ENCODE peak calls at places on chromosomes 16 and 17, in eight cellular contexts. I, A, Q, H, Y, S, G and E are unnamed samples.

GRCh38 chr16:31401436-31401835 is 8.3 kb downstream of the ITGAD start:
- DNase-seq in H (no peak), Y (no peak), Q (no peak), S (no peak), I (no peak), A (no peak), G (no peak), E (no peak)

GRCh38 chr17:74852237-74853047 is 7.2 kb downstream of the GRIN2C start:
- DNase-seq in G (no peak), S (peak), Y (no peak), A (no peak), I (peak), H (no peak), Q (no peak), E (peak)

GRCh38 chr17:44451016-44451415 is 52.2 kb downstream of the GPATCH8 start:
- DNase-seq in G (no peak), S (no peak), A (no peak), H (no peak), Q (no peak), I (no peak), Y (no peak), E (no peak)

GRCh38 chr16:80899804-80900592 is 95.6 kb upstream of the CDYL2 start:
- DNase-seq in Y (peak), I (no peak), A (peak), S (no peak), Q (peak), H (peak), G (peak), E (peak)

GRCh38 chr17:32319548-32319905 is 22.4 kb downstream of the C17orf75 start:
- DNase-seq in Q (peak), I (peak), G (peak), H (peak), A (no peak), Y (peak), S (peak), E (peak)

GRCh38 chr17:2263183-2263954 is 40.2 kb downstream of the SMG6 start:
- DNase-seq in Y (no peak), G (peak), S (no peak), H (no peak), I (no peak), Q (peak), A (no peak), E (peak)

GRCh38 chr16:87959391-87959968 is 8.2 kb downstream of the BANP start:
- DNase-seq in I (no peak), H (no peak), A (no peak), Y (no peak), Q (no peak), G (no peak), S (peak), E (no peak)

GRCh38 chr17:68431661-68432071 is 25.6 kb downstream of the WIPI1 start:
- DNase-seq in H (no peak), A (no peak), S (peak), G (peak), Q (peak), I (peak), Y (no peak), E (peak)

GRCh38 chr16:68331879-68332410 is 21.1 kb downstream of the PRMT7 start:
- DNase-seq in I (no peak), A (no peak), Q (peak), H (peak), G (peak), S (no peak), Y (no peak), E (peak)

GRCh38 chr17:50487213-50488096 is 8.8 kb downstream of the RSAD1 start:
- DNase-seq in A (no peak), I (no peak), H (no peak), S (no peak), Y (peak), Q (no peak), G (no peak), E (no peak)

GRCh38 chr16:16938980-16939379 is 531.8 kb downstream of the XYLT1 start:
- DNase-seq in G (no peak), S (no peak), Q (no peak), H (no peak), I (no peak), A (no peak), Y (no peak), E (no peak)

GRCh38 chr17:8799001-8799850 is at the start of gene MFSD6L:
- DNase-seq in Y (no peak), I (peak), G (no peak), H (no peak), A (no peak), Q (no peak), S (no peak), E (peak)
- TF ChIP-seq CTCF in Y (no peak), I (peak), G (no peak), H (no peak), A (no peak), Q (no peak), S (no peak), E (no peak)

DNA sequence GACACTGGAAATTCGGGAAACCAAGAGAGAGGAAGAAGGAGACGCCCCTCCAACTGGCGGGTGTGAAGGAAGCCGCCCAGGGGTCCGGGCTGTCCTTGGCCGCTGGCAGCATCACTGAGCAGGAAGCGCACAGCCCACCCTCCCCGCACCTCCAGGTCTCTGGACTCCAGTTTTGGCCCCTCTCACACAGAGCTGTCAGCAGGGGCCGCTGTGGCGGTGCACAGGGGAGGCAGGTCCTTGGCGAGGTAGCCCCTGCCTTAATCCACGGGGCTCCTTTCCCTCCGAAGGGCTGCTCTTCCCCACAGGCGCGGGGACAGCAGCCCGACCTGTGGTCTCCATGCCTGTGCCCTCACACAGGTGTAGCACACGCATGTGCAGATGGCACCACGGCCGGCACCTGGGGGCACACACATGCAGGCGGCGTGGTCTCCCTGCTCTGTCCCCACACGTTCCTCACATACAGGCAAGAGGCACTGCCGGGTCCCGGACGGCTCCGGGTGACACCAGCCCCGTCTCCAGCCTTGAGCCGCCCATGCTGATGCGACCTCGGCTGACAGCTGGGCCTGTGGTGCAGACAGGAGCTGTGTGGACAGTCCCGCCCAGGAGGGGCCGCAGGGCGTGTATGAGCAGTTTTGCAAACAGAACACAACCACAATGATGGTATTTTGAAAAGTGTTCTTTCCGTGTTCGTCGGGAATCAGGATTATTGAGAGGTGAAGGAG is 26.6 kb upstream of the CHMP6 start:
- DNase-seq in S (peak), Y (peak), Q (no peak), I (peak), H (no peak), G (no peak), A (no peak), E (no peak)
- TF ChIP-seq CTCF in S (no peak), Y (no peak), Q (no peak), I (peak), H (no peak), G (no peak), A (no peak), E (no peak)

DNA sequence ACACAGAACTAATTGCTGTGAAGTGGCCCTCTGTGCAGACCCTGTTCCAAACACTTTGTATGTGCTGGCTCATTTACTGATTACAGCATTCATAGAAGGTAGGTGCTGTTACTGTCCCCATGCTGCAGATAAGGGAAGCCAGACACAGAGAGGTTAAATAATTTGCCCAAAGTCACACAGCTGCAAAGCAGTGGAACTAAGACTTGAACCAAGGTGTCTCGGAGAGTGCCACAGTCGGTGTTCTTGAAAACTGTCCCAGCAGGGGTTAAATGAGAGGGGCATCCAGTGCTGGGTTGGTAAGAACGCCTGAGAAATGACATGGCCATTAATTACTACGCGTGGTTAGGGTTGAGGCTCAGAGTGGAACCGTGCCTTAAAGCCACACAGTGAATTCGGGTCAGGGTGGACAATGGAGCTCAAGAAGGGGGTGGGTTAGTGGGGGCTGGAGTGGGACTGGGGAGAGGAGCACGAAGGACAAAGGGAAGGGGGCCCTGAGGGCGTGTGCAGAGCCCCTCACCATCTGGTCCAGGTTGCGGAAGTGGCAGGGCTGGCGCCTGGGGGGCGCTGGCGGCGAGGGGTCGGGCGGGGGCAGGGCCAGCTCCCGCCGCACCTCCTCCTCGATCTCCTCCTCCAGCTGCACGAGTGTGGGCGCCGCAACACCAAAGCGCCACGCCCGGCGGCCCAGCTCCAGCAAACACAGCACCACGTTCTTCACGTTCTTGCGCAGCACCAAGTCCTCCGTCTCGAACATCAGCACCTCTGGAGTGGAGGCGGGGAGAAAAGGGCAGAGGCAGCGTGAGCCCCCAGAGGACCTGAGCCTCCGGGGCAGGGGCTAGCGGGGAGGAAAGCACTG is 3.3 kb downstream of the GAS2L2 start:
- DNase-seq in Y (peak), I (peak), S (no peak), H (peak), G (no peak), Q (no peak), A (no peak), E (peak)
- TF ChIP-seq CTCF in Y (no peak), I (peak), S (no peak), H (no peak), G (no peak), Q (no peak), A (no peak), E (no peak)

GRCh38 chr17:78387982-78388941 is 9.8 kb downstream of the PGS1 start:
- DNase-seq in A (no peak), S (no peak), G (peak), Q (peak), Y (peak), I (no peak), H (no peak), E (peak)
- TF ChIP-seq CTCF in A (no peak), S (no peak), G (no peak), Q (no peak), Y (no peak), I (no peak), H (no peak), E (no peak)

GRCh38 chr17:80671039-80671822 is 126.6 kb downstream of the RPTOR start:
- DNase-seq in Q (no peak), I (no peak), Y (no peak), G (no peak), S (no peak), A (no peak), H (no peak), E (peak)
- TF ChIP-seq CTCF in Q (no peak), I (no peak), Y (no peak), G (no peak), S (no peak), A (no peak), H (no peak), E (no peak)

GRCh38 chr17:48070195-48070594 is 22.0 kb downstream of the NFE2L1 start:
- DNase-seq in G (no peak), H (no peak), Q (no peak), Y (no peak), I (no peak), S (no peak), A (no peak), E (no peak)

GRCh38 chr17:48067245-48067644 is 19.1 kb downstream of the NFE2L1 start:
- DNase-seq in Q (no peak), Y (no peak), H (no peak), S (no peak), G (no peak), I (no peak), A (no peak), E (no peak)

GRCh38 chr17:48066192-48066591 is 18.0 kb downstream of the NFE2L1 start:
- DNase-seq in G (no peak), S (no peak), I (no peak), H (no peak), A (no peak), Q (no peak), Y (no peak), E (no peak)

GRCh38 chr17:48066656-48067055 is 18.5 kb downstream of the NFE2L1 start:
- DNase-seq in G (no peak), Q (no peak), H (no peak), Y (no peak), I (no peak), S (no peak), A (no peak), E (no peak)

DNA sequence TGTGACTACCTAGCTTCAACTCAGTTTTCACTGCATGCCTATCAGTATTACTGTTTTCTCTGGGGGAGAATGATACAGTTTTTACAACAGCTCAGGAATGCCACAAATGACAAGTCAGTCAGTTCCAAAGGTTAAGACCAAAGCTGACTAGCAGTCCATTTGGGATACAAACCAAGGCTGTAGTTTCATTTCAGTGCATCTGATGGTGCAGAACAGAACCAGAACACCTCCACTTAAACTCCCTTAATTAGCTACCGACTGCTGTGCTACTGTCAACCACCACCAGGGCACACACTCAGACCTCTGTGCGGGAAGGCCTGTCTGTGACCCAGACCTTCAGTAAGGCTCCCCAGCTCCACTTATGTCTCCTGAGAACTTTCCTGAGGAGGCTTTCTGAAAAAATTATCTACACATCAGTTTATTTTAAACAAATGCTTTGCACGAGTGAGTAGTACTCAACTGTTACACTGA is 20.4 kb downstream of the NFE2L1 start:
- DNase-seq in Q (peak), H (peak), Y (no peak), G (no peak), A (no peak), I (no peak), S (peak), E (peak)
- TF ChIP-seq CTCF in Q (peak), H (peak), Y (no peak), G (peak), A (no peak), I (peak), S (peak), E (peak)